ENCODE peak calls at places on chromosome 6, in six cellular contexts. Z is K562, P is A549, O is upper lobe of left lung, L is GM12878, S is HepG2. B is an unnamed sample.

GRCh38 chr6:169236545-169236944 is 17.1 kb downstream of the THBS2 start:
- ATAC-seq in L (no peak), S (no peak), P (no peak), Z (no peak), O (no peak), B (no peak)

GRCh38 chr6:53310751-53311585 is 37.8 kb downstream of the ELOVL5 start:
- ATAC-seq in Z (peak), O (no peak), L (no peak), S (no peak), P (no peak), B (no peak)

GRCh38 chr6:1797801-1798200 is 188.1 kb downstream of the FOXC1 start:
- ATAC-seq in O (no peak), Z (no peak), L (peak), P (no peak), S (no peak), B (no peak)

GRCh38 chr6:41937472-41937871 is 4.1 kb downstream of the CCND3 start:
- ATAC-seq in O (no peak), S (no peak), L (no peak), Z (no peak), P (no peak), B (no peak)

GRCh38 chr6:46704562-46704961 is 16.9 kb downstream of the TDRD6 start:
- ATAC-seq in S (peak), L (no peak), O (peak), P (peak), Z (no peak), B (no peak)

GRCh38 chr6:109531446-109531845 is 48.4 kb upstream of the ZBTB24 start:
- ATAC-seq in S (no peak), O (no peak), P (no peak), Z (no peak), L (no peak), B (peak)

GRCh38 chr6:166277892-166278578 is 30.2 kb downstream of the PRR18 start:
- ATAC-seq in S (no peak), Z (no peak), L (peak), P (no peak), O (no peak), B (no peak)

GRCh38 chr6:34170341-34170740 is 24.5 kb upstream of the GRM4 start:
- ATAC-seq in S (no peak), O (no peak), L (no peak), Z (no peak), P (no peak), B (no peak)

GRCh38 chr6:84052204-84052882 is 18.8 kb downstream of the MRAP2 start:
- ATAC-seq in S (peak), Z (peak), O (peak), L (no peak), P (peak), B (peak)

GRCh38 chr6:110415297-110415916 is at the start of gene DDO:
- ATAC-seq in P (peak), L (peak), S (peak), O (peak), Z (peak), B (peak)

GRCh38 chr6:138682722-138683521 is 90.6 kb upstream of the CCDC28A start:
- ATAC-seq in S (no peak), P (no peak), L (no peak), O (peak), Z (peak), B (peak)

GRCh38 chr6:112330071-112330876 is 16.9 kb upstream of the RFPL4B start:
- ATAC-seq in P (peak), S (no peak), O (no peak), Z (no peak), L (no peak), B (no peak)

GRCh38 chr6:53128842-53129241 is 19.8 kb downstream of the GCM1 start:
- ATAC-seq in L (no peak), S (no peak), P (no peak), Z (no peak), O (no peak), B (no peak)

GRCh38 chr6:3549314-3549940 is 92.6 kb upstream of the SLC22A23 start:
- ATAC-seq in L (no peak), P (no peak), S (no peak), Z (no peak), O (no peak), B (no peak)

GRCh38 chr6:3808759-3809514 is 40.2 kb upstream of the FAM50B start:
- ATAC-seq in P (peak), L (no peak), S (peak), O (peak), Z (no peak), B (peak)

GRCh38 chr6:41489284-41489851 is 56.8 kb upstream of the FOXP4 start:
- ATAC-seq in O (no peak), L (no peak), S (no peak), Z (no peak), P (no peak), B (no peak)

GRCh38 chr6:100493206-100493888 is 28.6 kb upstream of the SIM1 start:
- ATAC-seq in Z (no peak), O (no peak), S (no peak), L (peak), P (no peak), B (no peak)

GRCh38 chr6:155054851-155055250 is 59.7 kb downstream of the TIAM2 start:
- ATAC-seq in P (no peak), Z (no peak), O (no peak), L (no peak), S (no peak), B (no peak)

GRCh38 chr6:57063847-57064246 is 17.4 kb downstream of the KIAA1586 start:
- ATAC-seq in S (no peak), P (no peak), O (no peak), L (no peak), Z (peak), B (no peak)

GRCh38 chr6:17596085-17596484 is 4.0 kb upstream of the FAM8A1 start:
- ATAC-seq in S (no peak), Z (no peak), P (no peak), O (no peak), L (no peak), B (no peak)

DNA sequence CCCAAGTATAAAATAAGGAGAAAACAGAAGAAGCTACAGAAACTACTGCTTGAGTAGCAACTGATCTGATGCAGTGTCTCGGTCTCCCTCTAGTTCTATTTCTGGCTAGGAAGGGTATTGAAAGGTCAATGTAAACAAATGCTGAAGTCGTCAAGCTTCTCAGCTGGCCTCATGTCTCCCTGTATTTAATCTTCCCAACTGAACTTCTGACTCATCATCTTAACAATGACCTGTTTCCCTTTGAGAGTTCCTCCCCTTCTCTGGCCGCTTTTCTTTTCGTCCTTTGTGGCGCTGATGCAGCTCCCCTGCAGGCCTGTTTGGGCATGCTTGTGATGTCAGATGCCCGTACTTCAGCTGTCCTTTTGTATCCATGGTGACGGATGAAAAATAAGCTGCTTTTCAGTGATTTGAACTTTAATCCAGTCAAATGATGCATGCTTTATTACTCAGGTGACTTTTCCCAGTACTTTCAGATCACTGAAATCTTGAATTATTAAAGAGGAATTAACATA is 7.8 kb upstream of the LCA5 start:
- ATAC-seq in Z (peak), S (peak), P (peak), L (peak), O (peak), B (peak)
- TF ChIP-seq EP300 in Z (peak), S (no peak), P (no peak), L (peak), O (peak), B (no peak)

DNA sequence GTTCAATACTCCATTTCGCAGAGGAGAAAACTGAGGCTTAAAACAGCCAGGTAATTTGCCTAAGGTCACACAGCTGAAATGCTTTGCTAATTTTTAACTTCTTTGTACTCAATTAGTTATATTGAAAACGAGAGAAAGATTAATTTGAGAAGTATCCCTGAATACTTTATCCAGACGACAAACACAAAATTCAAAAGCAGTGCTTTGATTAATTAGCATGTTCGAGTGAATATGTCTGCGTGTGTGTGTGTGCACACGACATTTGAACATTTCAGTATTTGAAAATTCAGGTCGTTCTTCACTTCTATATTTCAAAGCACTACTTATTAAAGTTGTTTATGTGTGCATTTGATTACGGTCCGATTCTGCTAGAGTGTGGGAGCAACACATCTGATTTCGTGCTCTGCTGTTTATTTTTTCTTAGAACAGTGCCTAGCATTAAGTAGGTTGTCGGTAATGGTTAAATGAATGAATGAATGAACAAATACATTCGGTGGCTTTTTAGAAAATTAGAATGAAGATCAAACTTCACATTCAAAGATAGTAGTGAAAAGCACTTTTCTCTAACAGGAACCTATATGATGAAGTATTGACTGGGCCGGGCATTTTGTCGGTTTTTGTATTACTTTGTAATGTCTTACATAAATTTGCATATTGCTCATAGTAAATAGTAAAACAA is 36.9 kb upstream of the SYNCRIP start:
- ATAC-seq in P (no peak), S (no peak), Z (no peak), L (no peak), O (no peak), B (no peak)
- TF ChIP-seq EP300 in P (no peak), S (no peak), Z (no peak), L (no peak), O (no peak), B (no peak)

GRCh38 chr6:106146852-106147351 is 60.8 kb downstream of the PRDM1 start:
- ATAC-seq in O (no peak), L (peak), P (no peak), S (no peak), Z (peak), B (no peak)
- TF ChIP-seq EP300 in O (no peak), L (peak), P (no peak), S (no peak), Z (no peak), B (no peak)

GRCh38 chr6:106005013-106005412 is 81.1 kb upstream of the PRDM1 start:
- ATAC-seq in S (no peak), O (no peak), P (no peak), Z (no peak), L (no peak), B (peak)
- TF ChIP-seq EP300 in S (no peak), O (no peak), P (no peak), Z (no peak), L (no peak), B (no peak)